ENCODE peak calls at places on chromosomes 1 and 21, in eight cellular contexts. One of them, this sample, is unnamed.

GRCh38 chr1:196367838-196368237 is 240.4 kb downstream of the KCNT2 start:
- DNase-seq in activated CD4-positive, alpha-beta T cell treated with anti-CD3 and anti-CD28 coated beads, Interleukin-2, amount 10 ng/mL, durations not matched to agents 24 days and 14 days: no peak
- DNase-seq in fibroblast of mammary gland: no peak
- DNase-seq in cardiac septum: no peak
- DNase-seq in amygdala: no peak
- DNase-seq in small intestine: no peak
- DNase-seq in RWPE1: no peak
- DNase-seq in esophagus squamous epithelium: no peak
- DNase-seq in this sample: no peak

GRCh38 chr1:241837901-241838300 is 10.1 kb upstream of the EXO1 start:
- DNase-seq in esophagus squamous epithelium: no peak
- DNase-seq in fibroblast of mammary gland: peak
- DNase-seq in amygdala: no peak
- DNase-seq in cardiac septum: no peak
- DNase-seq in activated CD4-positive, alpha-beta T cell treated with anti-CD3 and anti-CD28 coated beads, Interleukin-2, amount 10 ng/mL, durations not matched to agents 24 days and 14 days: no peak
- DNase-seq in small intestine: no peak
- DNase-seq in RWPE1: no peak
- DNase-seq in this sample: no peak

GRCh38 chr1:176460606-176461336 is 2.2 kb upstream of the PAPPA2 start:
- DNase-seq in activated CD4-positive, alpha-beta T cell treated with anti-CD3 and anti-CD28 coated beads, Interleukin-2, amount 10 ng/mL, durations not matched to agents 24 days and 14 days: no peak
- DNase-seq in esophagus squamous epithelium: no peak
- DNase-seq in fibroblast of mammary gland: no peak
- DNase-seq in small intestine: no peak
- DNase-seq in amygdala: no peak
- DNase-seq in RWPE1: no peak
- DNase-seq in cardiac septum: no peak
- DNase-seq in this sample: no peak

GRCh38 chr21:42227909-42228708 is 9.2 kb downstream of the ABCG1 start:
- DNase-seq in small intestine: peak
- DNase-seq in cardiac septum: peak
- DNase-seq in RWPE1: peak
- DNase-seq in fibroblast of mammary gland: peak
- DNase-seq in activated CD4-positive, alpha-beta T cell treated with anti-CD3 and anti-CD28 coated beads, Interleukin-2, amount 10 ng/mL, durations not matched to agents 24 days and 14 days: peak
- DNase-seq in amygdala: peak
- DNase-seq in esophagus squamous epithelium: peak
- DNase-seq in this sample: peak

GRCh38 chr1:238023137-238023536 is 132.4 kb upstream of the ZP4 start:
- DNase-seq in small intestine: no peak
- DNase-seq in esophagus squamous epithelium: no peak
- DNase-seq in amygdala: no peak
- DNase-seq in fibroblast of mammary gland: no peak
- DNase-seq in activated CD4-positive, alpha-beta T cell treated with anti-CD3 and anti-CD28 coated beads, Interleukin-2, amount 10 ng/mL, durations not matched to agents 24 days and 14 days: no peak
- DNase-seq in cardiac septum: no peak
- DNase-seq in RWPE1: no peak
- DNase-seq in this sample: no peak

GRCh38 chr1:233704882-233705723 is 91.2 kb downstream of the KCNK1 start:
- DNase-seq in esophagus squamous epithelium: no peak
- DNase-seq in small intestine: peak
- DNase-seq in cardiac septum: no peak
- DNase-seq in amygdala: no peak
- DNase-seq in RWPE1: no peak
- DNase-seq in activated CD4-positive, alpha-beta T cell treated with anti-CD3 and anti-CD28 coated beads, Interleukin-2, amount 10 ng/mL, durations not matched to agents 24 days and 14 days: no peak
- DNase-seq in fibroblast of mammary gland: no peak
- DNase-seq in this sample: no peak

GRCh38 chr1:67700692-67701410 is 15.8 kb downstream of the GADD45A start:
- DNase-seq in small intestine: peak
- DNase-seq in activated CD4-positive, alpha-beta T cell treated with anti-CD3 and anti-CD28 coated beads, Interleukin-2, amount 10 ng/mL, durations not matched to agents 24 days and 14 days: no peak
- DNase-seq in RWPE1: no peak
- DNase-seq in cardiac septum: no peak
- DNase-seq in amygdala: no peak
- DNase-seq in fibroblast of mammary gland: no peak
- DNase-seq in esophagus squamous epithelium: no peak
- DNase-seq in this sample: no peak

GRCh38 chr1:112446411-112446810 is 50.4 kb downstream of the CTTNBP2NL start:
- DNase-seq in cardiac septum: no peak
- DNase-seq in fibroblast of mammary gland: no peak
- DNase-seq in amygdala: no peak
- DNase-seq in activated CD4-positive, alpha-beta T cell treated with anti-CD3 and anti-CD28 coated beads, Interleukin-2, amount 10 ng/mL, durations not matched to agents 24 days and 14 days: no peak
- DNase-seq in esophagus squamous epithelium: no peak
- DNase-seq in small intestine: no peak
- DNase-seq in RWPE1: no peak
- DNase-seq in this sample: no peak

GRCh38 chr1:242787968-242788367 is 263.5 kb upstream of the PLD5 start:
- DNase-seq in fibroblast of mammary gland: no peak
- DNase-seq in activated CD4-positive, alpha-beta T cell treated with anti-CD3 and anti-CD28 coated beads, Interleukin-2, amount 10 ng/mL, durations not matched to agents 24 days and 14 days: no peak
- DNase-seq in amygdala: no peak
- DNase-seq in small intestine: no peak
- DNase-seq in cardiac septum: no peak
- DNase-seq in RWPE1: no peak
- DNase-seq in esophagus squamous epithelium: no peak
- DNase-seq in this sample: no peak

GRCh38 chr1:12507631-12508030 is 110.4 kb downstream of the DHRS3 start:
- DNase-seq in esophagus squamous epithelium: no peak
- DNase-seq in cardiac septum: no peak
- DNase-seq in RWPE1: no peak
- DNase-seq in fibroblast of mammary gland: no peak
- DNase-seq in amygdala: no peak
- DNase-seq in small intestine: no peak
- DNase-seq in activated CD4-positive, alpha-beta T cell treated with anti-CD3 and anti-CD28 coated beads, Interleukin-2, amount 10 ng/mL, durations not matched to agents 24 days and 14 days: no peak
- DNase-seq in this sample: no peak

GRCh38 chr1:84583648-84584047 is 9.4 kb upstream of the CTBS start:
- DNase-seq in esophagus squamous epithelium: no peak
- DNase-seq in amygdala: no peak
- DNase-seq in activated CD4-positive, alpha-beta T cell treated with anti-CD3 and anti-CD28 coated beads, Interleukin-2, amount 10 ng/mL, durations not matched to agents 24 days and 14 days: no peak
- DNase-seq in fibroblast of mammary gland: no peak
- DNase-seq in cardiac septum: no peak
- DNase-seq in RWPE1: no peak
- DNase-seq in small intestine: no peak
- DNase-seq in this sample: no peak

GRCh38 chr1:163980391-163980790 is 578.6 kb upstream of the PBX1 start:
- DNase-seq in RWPE1: no peak
- DNase-seq in amygdala: no peak
- DNase-seq in fibroblast of mammary gland: no peak
- DNase-seq in esophagus squamous epithelium: no peak
- DNase-seq in activated CD4-positive, alpha-beta T cell treated with anti-CD3 and anti-CD28 coated beads, Interleukin-2, amount 10 ng/mL, durations not matched to agents 24 days and 14 days: no peak
- DNase-seq in cardiac septum: no peak
- DNase-seq in small intestine: no peak
- DNase-seq in this sample: no peak

GRCh38 chr21:44540741-44541288 is 820 bp upstream of the KRTAP10-1 start:
- DNase-seq in esophagus squamous epithelium: no peak
- DNase-seq in RWPE1: no peak
- DNase-seq in cardiac septum: no peak
- DNase-seq in small intestine: no peak
- DNase-seq in fibroblast of mammary gland: no peak
- DNase-seq in activated CD4-positive, alpha-beta T cell treated with anti-CD3 and anti-CD28 coated beads, Interleukin-2, amount 10 ng/mL, durations not matched to agents 24 days and 14 days: no peak
- DNase-seq in amygdala: no peak
- DNase-seq in this sample: no peak

GRCh38 chr1:30755334-30755733 is 2.2 kb downstream of the LAPTM5 start:
- DNase-seq in fibroblast of mammary gland: no peak
- DNase-seq in RWPE1: no peak
- DNase-seq in amygdala: no peak
- DNase-seq in cardiac septum: no peak
- DNase-seq in small intestine: no peak
- DNase-seq in activated CD4-positive, alpha-beta T cell treated with anti-CD3 and anti-CD28 coated beads, Interleukin-2, amount 10 ng/mL, durations not matched to agents 24 days and 14 days: no peak
- DNase-seq in esophagus squamous epithelium: no peak
- DNase-seq in this sample: no peak

GRCh38 chr1:39539252-39539790 is 37.3 kb downstream of the PABPC4 start:
- DNase-seq in activated CD4-positive, alpha-beta T cell treated with anti-CD3 and anti-CD28 coated beads, Interleukin-2, amount 10 ng/mL, durations not matched to agents 24 days and 14 days: peak
- DNase-seq in small intestine: peak
- DNase-seq in cardiac septum: no peak
- DNase-seq in RWPE1: peak
- DNase-seq in fibroblast of mammary gland: peak
- DNase-seq in amygdala: peak
- DNase-seq in esophagus squamous epithelium: no peak
- DNase-seq in this sample: peak

GRCh38 chr1:207787776-207788175 is 35.9 kb downstream of the CD46 start:
- DNase-seq in small intestine: no peak
- DNase-seq in amygdala: no peak
- DNase-seq in esophagus squamous epithelium: no peak
- DNase-seq in cardiac septum: no peak
- DNase-seq in RWPE1: peak
- DNase-seq in activated CD4-positive, alpha-beta T cell treated with anti-CD3 and anti-CD28 coated beads, Interleukin-2, amount 10 ng/mL, durations not matched to agents 24 days and 14 days: no peak
- DNase-seq in fibroblast of mammary gland: peak
- DNase-seq in this sample: no peak

GRCh38 chr1:214593158-214593557 is 9.8 kb upstream of the CENPF start:
- DNase-seq in fibroblast of mammary gland: no peak
- DNase-seq in amygdala: no peak
- DNase-seq in activated CD4-positive, alpha-beta T cell treated with anti-CD3 and anti-CD28 coated beads, Interleukin-2, amount 10 ng/mL, durations not matched to agents 24 days and 14 days: no peak
- DNase-seq in esophagus squamous epithelium: no peak
- DNase-seq in cardiac septum: no peak
- DNase-seq in small intestine: no peak
- DNase-seq in RWPE1: no peak
- DNase-seq in this sample: no peak

This sample was measured in colonic mucosa.